ENCODE peak calls at places on chromosomes 11 and 22, in ten cellular contexts. R is kidney, L is tibial artery, Z is psoas muscle, W is colonic mucosa, H is heart left ventricle, I is dorsolateral prefrontal cortex, K is tibial nerve, J is endodermal cell, S is OCI-LY7. C is an unnamed sample.

GRCh38 chr22:44133161-44133560 is 47.6 kb upstream of the PARVG start:
- DNase-seq in S (no peak), Z (no peak), J (no peak), K (no peak), L (no peak), W (no peak), H (no peak), I (no peak), R (no peak), C (no peak)

GRCh38 chr22:19455585-19456370 is 8.3 kb upstream of the C22orf39 start:
- DNase-seq in S (no peak), J (no peak), Z (no peak), H (no peak), I (no peak), R (no peak), K (no peak), L (no peak), W (no peak), C (no peak)

GRCh38 chr11:106956887-106957505 is 61.3 kb downstream of the GUCY1A2 start:
- DNase-seq in H (peak; percentile 18), I (no peak), W (no peak), K (no peak), J (peak; percentile 83), R (no peak), S (no peak), Z (peak; percentile 47), L (no peak), C (no peak)

GRCh38 chr11:18137186-18137800 is 4.9 kb downstream of the MRGPRX3 start:
- DNase-seq in J (no peak), K (no peak), L (no peak), Z (no peak), I (no peak), S (no peak), H (no peak), W (no peak), R (no peak), C (no peak)

GRCh38 chr11:58075781-58076180 is 45.0 kb downstream of the OR6Q1 start:
- DNase-seq in S (no peak), W (no peak), J (no peak), Z (no peak), L (no peak), H (no peak), R (no peak), I (no peak), K (no peak), C (no peak)

GRCh38 chr22:17803871-17804270 is 29.6 kb upstream of the BID start:
- DNase-seq in H (no peak), S (no peak), J (no peak), W (no peak), R (no peak), I (no peak), K (no peak), L (no peak), Z (no peak), C (no peak)

GRCh38 chr11:100622404-100622803 is 64.7 kb upstream of the ARHGAP42 start:
- DNase-seq in H (no peak), W (no peak), I (no peak), S (no peak), L (no peak), K (no peak), R (no peak), Z (no peak), J (no peak), C (no peak)

GRCh38 chr22:32324505-32325415 is 32.9 kb upstream of the RFPL3 start:
- DNase-seq in H (no peak), I (no peak), S (no peak), W (no peak), J (peak; percentile 38), K (no peak), R (peak; percentile 38), L (no peak), Z (no peak), C (peak; percentile 41)

GRCh38 chr11:62532096-62532495 is 14.5 kb downstream of the AHNAK start:
- DNase-seq in R (no peak), K (no peak), I (no peak), J (no peak), Z (no peak), L (no peak), S (no peak), H (no peak), W (no peak), C (no peak)

GRCh38 chr11:16612801-16613400 is 125.5 kb upstream of the C11orf58 start:
- DNase-seq in R (no peak), K (peak; percentile 12), S (no peak), Z (peak; percentile 34), I (no peak), J (peak; percentile 63), H (no peak), L (no peak), W (no peak), C (no peak)

GRCh38 chr11:12901272-12901671 is 107.8 kb upstream of the RASSF10 start:
- DNase-seq in J (no peak), H (no peak), I (no peak), R (no peak), L (no peak), K (no peak), Z (no peak), W (no peak), S (peak; percentile 3), C (no peak)

GRCh38 chr11:113683481-113684046 is 22.5 kb downstream of the TMPRSS5 start:
- DNase-seq in K (no peak), H (no peak), J (peak; percentile 28), I (no peak), S (no peak), W (no peak), Z (no peak), R (no peak), L (no peak), C (no peak)

GRCh38 chr11:72583177-72583553 is 91.1 kb downstream of the PDE2A start:
- DNase-seq in S (no peak), W (no peak), I (no peak), Z (peak; percentile 12), J (peak; percentile 34), L (no peak), K (no peak), H (no peak), R (peak; percentile 29), C (peak; percentile 38)

GRCh38 chr11:72584293-72584921 is 89.8 kb downstream of the PDE2A start:
- DNase-seq in K (peak; percentile 49), J (peak; percentile 83), I (peak; percentile 33), S (no peak), W (peak; percentile 41), H (peak; percentile 67), Z (peak; percentile 78), R (peak; percentile 85), L (peak; percentile 66), C (peak; percentile 86)

GRCh38 chr11:72584933-72585597 is 89.2 kb downstream of the PDE2A start:
- DNase-seq in Z (no peak), K (no peak), L (no peak), W (no peak), S (no peak), R (peak; percentile 34), J (no peak), H (no peak), I (no peak), C (no peak)

GRCh38 chr11:72582206-72583176 is 91.7 kb downstream of the PDE2A start:
- DNase-seq in K (no peak), S (no peak), W (no peak), I (no peak), H (no peak), R (peak; percentile 39), J (peak; percentile 24), Z (peak; percentile 21), L (no peak), C (peak; percentile 48)

GRCh38 chr11:72583616-72584292 is 90.5 kb downstream of the PDE2A start:
- DNase-seq in S (no peak), I (no peak), L (no peak), K (no peak), R (peak; percentile 51), J (no peak), H (no peak), Z (peak; percentile 37), W (no peak), C (no peak)
- H3K4me3 ChIP-seq in S (no peak overlapping the region), I (no peak overlapping the region), L (no peak overlapping the region), K (no peak overlapping the region), R (no peak overlapping the region), J (no peak overlapping the region), H (no peak overlapping the region), Z (no peak overlapping the region), W (peak overlapping the region; percentile 10), C (no peak overlapping the region)

DNA sequence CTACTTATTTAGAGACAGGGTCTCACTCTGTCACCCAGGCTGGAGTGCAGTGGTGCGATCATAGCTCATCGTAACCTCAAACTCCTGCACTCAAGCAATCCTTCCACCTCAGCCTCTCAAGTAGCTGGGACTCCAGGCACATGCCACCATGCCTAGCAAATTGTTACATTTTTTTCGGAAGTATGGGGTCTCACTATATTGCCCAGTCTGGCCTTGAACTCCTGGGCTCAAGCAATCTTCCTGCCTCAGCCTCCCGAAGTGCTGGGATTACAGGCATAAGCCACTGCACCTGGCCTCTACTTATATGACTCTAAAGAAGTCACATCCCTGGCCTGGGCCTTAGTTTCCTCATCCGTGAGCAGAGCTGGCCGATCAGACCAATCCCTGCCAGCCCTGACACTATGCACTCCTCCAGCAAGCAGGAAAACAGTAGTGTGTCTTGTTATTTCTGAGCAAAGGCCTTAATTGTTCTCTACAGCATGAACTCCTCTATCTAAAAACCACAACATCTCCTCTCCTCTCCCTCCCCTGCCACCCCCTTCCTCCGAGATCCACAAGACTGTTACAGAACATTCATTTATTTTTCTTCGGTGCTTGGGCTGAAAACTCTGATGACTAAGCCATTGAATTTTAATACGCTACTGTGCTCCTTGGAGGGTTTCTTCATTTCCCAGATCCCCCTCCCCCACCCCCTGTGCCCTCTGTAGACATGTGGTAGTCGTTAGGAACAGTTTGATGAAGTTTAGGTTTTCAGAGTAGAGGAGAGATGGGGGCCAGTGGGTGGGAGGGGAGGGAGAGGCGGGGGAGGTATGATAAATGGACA is 91.5 kb downstream of the ABTB2 start:
- DNase-seq in I (peak; percentile 27), H (peak; percentile 53), J (no peak), Z (no peak), K (peak; percentile 69), W (no peak), L (peak; percentile 70), S (no peak), R (no peak), C (no peak)
- H3K27ac ChIP-seq in I (peak overlapping the region; percentile 84), H (no peak overlapping the region), J (no peak overlapping the region), Z (no peak overlapping the region), K (peak overlapping the region; percentile 76), W (no peak overlapping the region), L (peak overlapping the region; percentile 69), S (no peak overlapping the region), R (peak overlapping the region; percentile 61), C (no peak overlapping the region)

GRCh38 chr22:45397806-45398205 is 15.6 kb downstream of the SMC1B start:
- DNase-seq in J (peak; percentile 72), K (no peak), I (no peak), Z (no peak), H (no peak), R (no peak), W (no peak), S (peak; percentile 7), L (no peak), C (no peak)
- TF ChIP-seq CTCF in J (peak; percentile 63), K (no peak), I (no peak), Z (no peak), H (no peak), R (no peak), W (no peak), S (peak; percentile 31), L (no peak), C (no peak)

DNA sequence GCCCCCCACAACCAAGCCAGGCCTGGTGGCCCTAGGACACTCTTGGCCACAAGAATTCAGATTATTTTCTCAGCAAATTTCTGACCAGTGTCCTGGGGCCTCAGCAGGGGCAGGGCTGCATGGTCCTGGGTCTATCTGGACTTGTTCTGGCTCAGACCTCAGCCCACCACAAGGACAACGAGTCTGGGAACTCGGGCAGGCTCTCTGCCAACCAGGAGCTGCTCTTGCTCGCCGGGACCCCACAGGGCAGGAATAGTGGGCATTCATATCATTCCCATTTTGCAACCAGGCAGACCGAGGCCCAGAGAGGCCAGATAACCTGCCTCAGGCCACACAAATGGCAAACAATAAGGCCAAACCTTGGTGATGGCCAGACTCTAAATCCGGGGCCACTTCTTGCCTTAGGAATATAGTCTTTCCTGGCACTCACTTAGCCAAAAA is 75.4 kb upstream of the WNT7B start:
- DNase-seq in I (no peak), R (peak; percentile 74), W (no peak), K (no peak), J (peak; percentile 39), L (no peak), S (no peak), H (peak; percentile 27), Z (peak; percentile 51), C (peak; percentile 63)
- H3K4me3 ChIP-seq in I (peak overlapping the region; percentile 85), R (peak overlapping the region; percentile 53), W (peak overlapping the region; percentile 62), K (peak overlapping the region; percentile 69), J (no peak overlapping the region), L (peak overlapping the region; percentile 84), S (no peak overlapping the region), H (peak overlapping the region; percentile 78), Z (peak overlapping the region; percentile 86), C (peak overlapping the region; percentile 81)